ENCODE peak calls at places on chromosomes 1 and 21, in seven cellular contexts. F is PC-3, H is hepatocyte, Y is neural progenitor cell, D is HCT116, A is SK-N-SH, L is MM.1S. B is an unnamed sample.
A peak's percentile ranks its signal among the peaks of the same experiment; 100 is the strongest.

GRCh38 chr1:206663832-206664652 is 20.7 kb upstream of the MAPKAPK2 start:
- DNase-seq in F (peak; percentile 89), H (peak; percentile 79), Y (peak; percentile 89), D (peak; percentile 62), A (peak; percentile 84), L (peak; percentile 76), B (peak; percentile 81)

GRCh38 chr1:42952353-42953001 is 6.2 kb downstream of the SLC2A1 start:
- DNase-seq in F (no peak), H (no peak), Y (no peak), D (no peak), A (no peak), L (no peak), B (peak; percentile 92)

GRCh38 chr21:29697555-29698193 is 242.1 kb downstream of the GRIK1 start:
- DNase-seq in F (no peak), H (no peak), Y (no peak), D (no peak), A (no peak), L (no peak), B (peak; percentile 53)

GRCh38 chr1:229674042-229674441 is 48.0 kb downstream of the URB2 start:
- DNase-seq in F (no peak), H (no peak), Y (no peak), D (no peak), A (no peak), L (no peak), B (no peak)

GRCh38 chr1:21938791-21939538 is 1.9 kb upstream of the HSPG2 start:
- DNase-seq in F (no peak), H (no peak), Y (no peak), D (no peak), A (no peak), L (no peak), B (no peak)

GRCh38 chr1:109802136-109802900 is 38.6 kb upstream of the EPS8L3 start:
- DNase-seq in F (no peak), H (no peak), Y (no peak), D (no peak), A (no peak), L (peak; percentile 80), B (no peak)

GRCh38 chr1:198155253-198155652 is 1.5 kb upstream of the NEK7 start:
- DNase-seq in F (peak; percentile 84), H (no peak), Y (no peak), D (peak; percentile 28), A (no peak), L (no peak), B (no peak)

GRCh38 chr1:117425050-117425734 is 57.9 kb downstream of the MAN1A2 start:
- DNase-seq in F (no peak), H (no peak), Y (no peak), D (no peak), A (no peak), L (no peak), B (no peak)

GRCh38 chr1:168498159-168498609 is 45.6 kb downstream of the XCL2 start:
- DNase-seq in F (no peak), H (peak; percentile 60), Y (no peak), D (no peak), A (no peak), L (no peak), B (no peak)

GRCh38 chr1:12603224-12603623 is 14.8 kb downstream of the DHRS3 start:
- DNase-seq in F (no peak), H (no peak), Y (no peak), D (no peak), A (no peak), L (no peak), B (no peak)

GRCh38 chr1:97930472-97930871 is 9.6 kb upstream of the DPYD start:
- DNase-seq in F (no peak), H (no peak), Y (no peak), D (no peak), A (no peak), L (no peak), B (no peak)

GRCh38 chr21:33557447-33557846 is 14.6 kb downstream of the SON start:
- DNase-seq in F (no peak), H (no peak), Y (no peak), D (no peak), A (no peak), L (no peak), B (no peak)

GRCh38 chr1:15775706-15776105 is 17.1 kb downstream of the FBLIM1 start:
- DNase-seq in F (no peak), H (no peak), Y (no peak), D (no peak), A (no peak), L (no peak), B (no peak)

GRCh38 chr1:182281541-182281940 is 110.0 kb downstream of the GLUL start:
- DNase-seq in F (no peak), H (no peak), Y (no peak), D (no peak), A (no peak), L (no peak), B (no peak)

GRCh38 chr1:183239793-183240625 is 53.9 kb downstream of the LAMC2 start:
- DNase-seq in F (no peak), H (no peak), Y (no peak), D (no peak), A (no peak), L (no peak), B (no peak)

GRCh38 chr1:229254910-229255541 is 15.9 kb upstream of the RAB4A start:
- DNase-seq in F (peak; percentile 64), H (peak; percentile 49), Y (peak; percentile 46), D (no peak), A (peak; percentile 35), L (peak; percentile 50), B (peak; percentile 20)

GRCh38 chr21:16154961-16155360 is 425.2 kb downstream of the USP25 start:
- DNase-seq in F (no peak), H (no peak), Y (peak; percentile 22), D (no peak), A (no peak), L (no peak), B (no peak)

GRCh38 chr1:156002182-156002911 is 18.4 kb downstream of the SSR2 start:
- DNase-seq in F (no peak), H (no peak), Y (no peak), D (no peak), A (no peak), L (no peak), B (no peak)
- TF ChIP-seq EZH2phosphoT487 in F (no peak), H (no peak), Y (no peak), D (no peak), A (no peak), L (no peak), B (no peak)

GRCh38 chr1:4001461-4001860 is 101.4 kb upstream of the C1orf174 start:
- DNase-seq in F (no peak), H (no peak), Y (no peak), D (no peak), A (no peak), L (no peak), B (no peak)

GRCh38 chr1:4003846-4004505 is 103.9 kb upstream of the C1orf174 start:
- DNase-seq in F (no peak), H (no peak), Y (no peak), D (no peak), A (no peak), L (no peak), B (no peak)

GRCh38 chr1:4000811-4001251 is 100.8 kb upstream of the C1orf174 start:
- DNase-seq in F (no peak), H (no peak), Y (no peak), D (no peak), A (no peak), L (no peak), B (no peak)

GRCh38 chr1:4002061-4002521 is 102.0 kb upstream of the C1orf174 start:
- DNase-seq in F (no peak), H (no peak), Y (no peak), D (no peak), A (no peak), L (no peak), B (no peak)

DNA sequence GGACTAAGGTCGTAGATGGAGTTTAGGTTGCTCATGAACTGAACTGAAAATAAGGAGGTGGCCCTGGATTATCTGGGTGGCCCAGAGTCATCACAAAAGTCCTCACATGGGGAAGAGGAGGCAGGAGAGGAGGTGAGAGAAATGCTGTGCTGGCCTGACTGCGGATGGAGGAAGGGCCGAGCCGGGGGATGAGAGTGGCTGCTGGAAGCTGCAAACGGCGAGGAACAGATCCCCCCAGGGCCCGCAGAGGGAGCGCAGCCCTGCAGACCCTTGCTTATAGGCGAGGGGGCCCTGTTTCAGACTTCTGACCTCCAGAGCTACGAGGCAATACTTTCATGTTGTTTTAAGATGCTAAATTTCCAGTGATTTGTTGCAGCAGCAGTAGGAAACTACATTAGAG is 102.7 kb upstream of the C1orf174 start:
- DNase-seq in F (no peak), H (no peak), Y (no peak), D (no peak), A (no peak), L (no peak), B (no peak)
- TF ChIP-seq CTCF in F (no peak), H (no peak), Y (no peak), D (no peak), A (no peak), L (no peak), B (no peak)

GRCh38 chr1:2878591-2878990 is 77.1 kb upstream of the TTC34 start:
- DNase-seq in F (no peak), H (no peak), Y (no peak), D (no peak), A (no peak), L (no peak), B (no peak)
- H3K9me3 ChIP-seq in F (no peaks in the 10 kb centered on the region), H (no peaks in the 10 kb centered on the region), Y (peaks cover 3% of the 10 kb centered on the region), D (no peaks in the 10 kb centered on the region), A (no peaks in the 10 kb centered on the region), L (no peaks in the 10 kb centered on the region), B (no peaks in the 10 kb centered on the region)

DNA sequence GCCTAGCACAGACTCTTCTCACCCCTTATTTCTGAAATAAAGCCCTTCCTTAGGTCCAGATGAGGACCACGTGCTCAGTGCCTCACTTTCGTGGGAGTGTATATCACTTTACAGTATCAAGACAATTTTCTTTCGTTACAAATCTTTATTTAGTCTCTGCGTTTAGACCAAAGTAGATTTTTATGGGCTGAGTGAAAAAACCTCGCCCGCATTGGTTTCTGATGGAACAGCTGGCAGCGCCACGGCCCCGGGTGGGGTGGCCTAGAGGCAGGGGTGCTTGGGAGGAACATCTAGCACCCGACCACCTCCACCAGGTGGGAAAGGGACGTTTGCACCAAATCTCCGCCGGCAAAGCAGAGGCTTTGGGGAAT is 7.6 kb downstream of the SIM2 start:
- DNase-seq in F (no peak), H (no peak), Y (no peak), D (no peak), A (no peak), L (no peak), B (no peak)
- TF ChIP-seq EZH2phosphoT487 in F (no peak), H (peak; percentile 74), Y (no peak), D (no peak), A (no peak), L (peak; percentile 5), B (no peak)

DNA sequence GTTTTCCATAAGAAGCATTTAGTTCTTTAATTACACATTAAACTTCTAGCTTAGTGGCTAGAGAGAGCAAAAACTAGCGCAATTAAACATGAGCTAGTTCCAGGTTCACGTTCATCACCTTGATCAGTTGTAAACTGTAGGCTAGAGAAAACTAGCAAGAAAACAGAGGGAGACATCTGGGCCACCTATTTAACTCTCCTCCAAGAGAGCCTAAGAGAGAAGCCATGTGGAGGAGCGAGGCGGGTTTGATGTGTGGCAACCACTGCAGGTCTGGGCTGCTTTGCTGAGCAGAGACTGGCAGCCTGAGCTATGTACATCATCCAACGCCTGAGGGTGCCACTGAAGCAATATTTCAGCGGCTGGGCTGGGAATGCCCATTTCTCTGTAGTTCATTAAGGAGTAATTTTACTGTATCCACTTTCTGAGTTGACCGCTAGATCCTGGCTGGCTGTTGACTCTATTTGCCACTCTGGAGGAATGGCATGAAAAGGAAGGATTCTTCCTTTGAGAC is 252.9 kb downstream of the DYRK1A start:
- DNase-seq in F (no peak), H (no peak), Y (no peak), D (no peak), A (no peak), L (no peak), B (no peak)
- TF ChIP-seq CTCF in F (peak; percentile 24), H (no peak), Y (no peak), D (no peak), A (no peak), L (no peak), B (no peak)

B was measured in OCI-LY7.